ENCODE peak calls at places on chromosomes 12 and 14, in seven cellular contexts. K is HepG2, V is T47D, T is SK-N-SH, L is K562, D is HCT116, W is H1. O is an unnamed sample.

GRCh38 chr12:3727877-3728632 is 24.9 kb downstream of the CRACR2A start:
- DNase-seq in K (no peak), V (no peak), T (no peak), L (peak; percentile 9), D (no peak), W (no peak), O (peak; percentile 66)

GRCh38 chr12:129298921-129299320 is 445.6 kb downstream of the GLT1D1 start:
- DNase-seq in K (no peak), V (no peak), T (no peak), L (no peak), D (no peak), W (no peak), O (no peak)

GRCh38 chr12:121788176-121788818 is 5.2 kb downstream of the RHOF start:
- DNase-seq in K (no peak), V (no peak), T (no peak), L (no peak), D (no peak), W (no peak), O (no peak)

GRCh38 chr12:11652351-11653040 is 3.0 kb downstream of the ETV6 start:
- DNase-seq in K (no peak), V (no peak), T (no peak), L (no peak), D (no peak), W (no peak), O (peak; percentile 71)

GRCh38 chr12:116236148-116236731 is 41.3 kb downstream of the MED13L start:
- DNase-seq in K (peak; percentile 43), V (no peak), T (peak; percentile 48), L (peak; percentile 60), D (no peak), W (no peak), O (peak; percentile 16)

GRCh38 chr12:46579474-46579873 is 206.9 kb upstream of the SLC38A2 start:
- DNase-seq in K (peak; percentile 88), V (no peak), T (no peak), L (no peak), D (no peak), W (no peak), O (no peak)

GRCh38 chr12:59808317-59808910 is 212.6 kb downstream of the SLC16A7 start:
- DNase-seq in K (peak; percentile 11), V (peak; percentile 40), T (peak; percentile 43), L (no peak), D (peak; percentile 13), W (no peak), O (no peak)

GRCh38 chr12:92541024-92541423 is 161.8 kb upstream of the PLEKHG7 start:
- DNase-seq in K (no peak), V (no peak), T (no peak), L (no peak), D (no peak), W (no peak), O (no peak)

GRCh38 chr12:107467716-107468115 is 217.9 kb upstream of the PWP1 start:
- DNase-seq in K (no peak), V (no peak), T (no peak), L (no peak), D (no peak), W (no peak), O (no peak)

GRCh38 chr12:89673603-89674002 is 35.0 kb downstream of the ATP2B1 start:
- DNase-seq in K (no peak), V (no peak), T (no peak), L (no peak), D (no peak), W (no peak), O (no peak)

GRCh38 chr12:16184691-16185090 is 92.8 kb downstream of the SLC15A5 start:
- DNase-seq in K (no peak), V (no peak), T (no peak), L (no peak), D (no peak), W (no peak), O (no peak)

GRCh38 chr12:49930515-49931288 is 19.8 kb upstream of the AQP2 start:
- DNase-seq in K (no peak), V (no peak), T (no peak), L (no peak), D (no peak), W (no peak), O (no peak)

GRCh38 chr12:3837049-3837448 is 36.1 kb downstream of the PARP11 start:
- DNase-seq in K (no peak), V (no peak), T (no peak), L (no peak), D (no peak), W (no peak), O (no peak)

GRCh38 chr14:92448786-92449185 is 64.8 kb upstream of the RIN3 start:
- DNase-seq in K (no peak), V (no peak), T (no peak), L (no peak), D (no peak), W (no peak), O (no peak)

GRCh38 chr12:117660896-117661295 is 299.5 kb upstream of the NOS1 start:
- DNase-seq in K (no peak), V (no peak), T (no peak), L (no peak), D (no peak), W (no peak), O (no peak)

GRCh38 chr12:119314290-119314689 is 20.2 kb upstream of the CCDC60 start:
- DNase-seq in K (no peak), V (no peak), T (no peak), L (peak; percentile 63), D (no peak), W (no peak), O (no peak)

GRCh38 chr14:51478241-51478640 is 173.5 kb upstream of the FRMD6 start:
- DNase-seq in K (no peak), V (no peak), T (no peak), L (no peak), D (no peak), W (no peak), O (no peak)

GRCh38 chr12:51976376-51977160 is 25.1 kb downstream of the ACVR1B start:
- DNase-seq in K (peak; percentile 92), V (no peak), T (no peak), L (no peak), D (no peak), W (no peak), O (no peak)

GRCh38 chr14:68794856-68795601 is 2.2 kb upstream of the ZFP36L1 start:
- DNase-seq in K (no peak), V (peak; percentile 62), T (peak; percentile 72), L (no peak), D (no peak), W (no peak), O (no peak)

GRCh38 chr14:96204151-96205058 is at the start of gene BDKRB2:
- DNase-seq in K (peak; percentile 54), V (peak; percentile 88), T (peak; percentile 91), L (no peak), D (peak; percentile 38), W (peak; percentile 69), O (no peak)

GRCh38 chr12:116037941-116038837 is 239.3 kb downstream of the MED13L start:
- DNase-seq in K (no peak), V (peak; percentile 39), T (no peak), L (no peak), D (no peak), W (no peak), O (no peak)

GRCh38 chr14:32722631-32723183 is 216.0 kb upstream of the NPAS3 start:
- DNase-seq in K (no peak), V (no peak), T (no peak), L (no peak), D (no peak), W (no peak), O (no peak)

GRCh38 chr12:113266106-113266895 is 45.0 kb downstream of the TPCN1 start:
- DNase-seq in K (no peak), V (no peak), T (no peak), L (no peak), D (no peak), W (no peak), O (no peak)

GRCh38 chr12:95225645-95226212 is 8.1 kb downstream of the VEZT start:
- DNase-seq in K (no peak), V (no peak), T (no peak), L (no peak), D (no peak), W (no peak), O (no peak)
- TF ChIP-seq JUND in K (no peak), V (no peak), T (no peak), L (no peak), D (no peak), W (no peak), O (no peak)

GRCh38 chr14:20440882-20441281 is 4.9 kb upstream of the KLHL33 start:
- DNase-seq in K (no peak), V (no peak), T (no peak), L (no peak), D (no peak), W (no peak), O (no peak)
- TF ChIP-seq JUND in K (no peak), V (no peak), T (no peak), L (no peak), D (no peak), W (no peak), O (no peak)

GRCh38 chr12:58500399-58500798 is 419.9 kb downstream of the LRIG3 start:
- DNase-seq in K (no peak), V (no peak), T (no peak), L (no peak), D (no peak), W (no peak), O (no peak)

GRCh38 chr12:58503731-58504520 is 416.4 kb downstream of the LRIG3 start:
- DNase-seq in K (no peak), V (no peak), T (no peak), L (no peak), D (no peak), W (no peak), O (no peak)

GRCh38 chr12:58502857-58503256 is 417.4 kb downstream of the LRIG3 start:
- DNase-seq in K (no peak), V (no peak), T (no peak), L (no peak), D (no peak), W (no peak), O (no peak)

GRCh38 chr12:58504539-58504938 is 415.8 kb downstream of the LRIG3 start:
- DNase-seq in K (no peak), V (no peak), T (no peak), L (no peak), D (no peak), W (no peak), O (no peak)

DNA sequence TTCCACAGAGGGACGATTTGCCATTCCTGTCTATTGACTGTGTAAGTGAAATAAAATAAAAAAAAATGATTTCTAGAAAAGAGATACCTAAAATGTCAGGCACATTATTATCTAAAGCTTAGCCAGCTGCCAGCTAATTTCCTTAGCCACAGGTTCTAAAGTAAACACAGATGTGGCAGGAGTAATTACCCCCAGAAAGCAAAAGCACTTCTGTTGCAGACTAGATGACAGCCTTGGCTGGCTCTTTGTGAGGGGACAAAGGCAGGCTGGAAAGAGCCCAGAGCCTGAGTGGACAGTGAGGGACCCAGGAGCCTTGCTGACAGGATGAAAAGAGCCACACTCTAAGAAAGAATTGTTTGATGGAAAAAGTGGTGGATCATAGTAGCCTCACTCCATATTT is 418.1 kb downstream of the LRIG3 start:
- DNase-seq in K (no peak), V (no peak), T (no peak), L (no peak), D (no peak), W (no peak), O (no peak)
- TF ChIP-seq JUND in K (no peak), V (no peak), T (no peak), L (no peak), D (no peak), W (no peak), O (no peak)

DNA sequence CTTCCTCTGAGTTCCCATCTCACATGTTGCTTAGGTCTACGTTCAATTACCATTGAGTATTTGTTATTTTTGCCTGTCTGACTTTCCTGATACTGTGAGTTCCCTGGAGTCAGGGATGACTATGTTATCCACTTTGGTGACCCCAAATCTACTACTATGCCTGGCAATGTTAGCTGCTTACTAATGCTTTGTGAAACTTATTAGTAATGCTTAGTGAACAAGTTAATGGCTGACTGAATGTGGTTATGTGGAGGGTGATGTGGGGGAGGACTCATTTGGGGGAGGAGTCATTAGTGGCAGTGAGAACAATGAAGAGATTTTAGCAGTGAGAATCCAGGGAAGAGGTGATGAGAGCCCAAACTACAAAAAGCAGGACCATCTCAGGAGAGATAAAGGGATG is 121.6 kb downstream of the KTN1 start:
- DNase-seq in K (no peak), V (no peak), T (no peak), L (no peak), D (no peak), W (no peak), O (peak; percentile 45)
- TF ChIP-seq JUND in K (no peak), V (no peak), T (no peak), L (no peak), D (no peak), W (no peak), O (no peak)

O was measured in GM12878.